ENCODE peak calls at places on chromosome X, in four cellular contexts. W is nucleus accumbens, I is amygdala, Y is HS-5. K is an unnamed sample.

GRCh38 chrX:48848847-48849246 is 13.4 kb upstream of the PCSK1N start:
- DNase-seq in Y (no peak), I (no peak), W (no peak), K (no peak)

GRCh38 chrX:31124536-31124935 is 52.7 kb upstream of the FTHL17 start:
- DNase-seq in W (no peak), Y (no peak), I (no peak), K (no peak)

GRCh38 chrX:106510713-106511411 is 100.9 kb upstream of the RADX start:
- DNase-seq in I (no peak), W (no peak), Y (no peak), K (no peak)

GRCh38 chrX:151396042-151396826 is 772 bp upstream of the VMA21 start:
- DNase-seq in I (no peak), Y (peak), W (no peak), K (peak)

GRCh38 chrX:19647731-19648588 is 132.7 kb upstream of the MAP3K15 start:
- DNase-seq in W (no peak), Y (no peak), I (no peak), K (no peak)

GRCh38 chrX:136183175-136183574 is 35.8 kb downstream of the FHL1 start:
- DNase-seq in I (no peak), W (no peak), Y (no peak), K (no peak)

GRCh38 chrX:115560978-115561604 is at the start of gene PLS3:
- DNase-seq in Y (no peak), W (peak), I (peak), K (no peak)

GRCh38 chrX:39688576-39689373 is 409.0 kb downstream of the BCOR start:
- DNase-seq in I (peak), Y (no peak), W (peak), K (no peak)

GRCh38 chrX:46381630-46382029 is 163.6 kb downstream of the ZNF674 start:
- DNase-seq in Y (no peak), W (no peak), I (no peak), K (no peak)

GRCh38 chrX:70422886-70423336 is at the start of gene GDPD2:
- DNase-seq in Y (no peak), W (peak), I (no peak), K (no peak)

GRCh38 chrX:40035726-40036125 is 62.0 kb downstream of the BCOR start:
- DNase-seq in Y (no peak), I (no peak), W (no peak), K (no peak)

GRCh38 chrX:100662791-100663190 is 18.8 kb downstream of the SRPX2 start:
- DNase-seq in Y (no peak), I (no peak), W (no peak), K (no peak)